ENCODE peak calls at places on chromosomes 6 and 20, in eight cellular contexts. Y, Z, M, X, P, V, D and H are unnamed samples. For H3K4me1, the result is how much of the 10 kb centered on the place peaks cover.

GRCh38 chr6:26322645-26323482 is 42.1 kb upstream of the BTN3A2 start:
- DNase-seq in Y (peak), Z (no peak), M (peak), X (peak), P (peak), V (peak), D (peak), H (peak)

GRCh38 chr6:49087372-49087771 is 375.7 kb downstream of the MMUT start:
- DNase-seq in Y (peak), Z (no peak), M (no peak), X (no peak), P (no peak), V (no peak), D (no peak), H (no peak)

GRCh38 chr6:152594726-152595125 is 42.4 kb downstream of the SYNE1 start:
- DNase-seq in Y (no peak), Z (no peak), M (no peak), X (no peak), P (no peak), V (no peak), D (no peak), H (no peak)

GRCh38 chr6:158938811-158939254 is 61.2 kb downstream of the RSPH3 start:
- DNase-seq in Y (peak), Z (no peak), M (no peak), X (no peak), P (no peak), V (no peak), D (peak), H (peak)

GRCh38 chr6:14283600-14284235 is 166.1 kb downstream of the CD83 start:
- DNase-seq in Y (peak), Z (no peak), M (no peak), X (peak), P (no peak), V (no peak), D (no peak), H (no peak)

GRCh38 chr6:150269857-150270223 is 99.0 kb upstream of the IYD start:
- DNase-seq in Y (no peak), Z (no peak), M (no peak), X (no peak), P (no peak), V (peak), D (no peak), H (no peak)

GRCh38 chr6:169845426-169846285 is 94.2 kb downstream of the ERMARD start:
- DNase-seq in Y (no peak), Z (peak), M (no peak), X (no peak), P (no peak), V (no peak), D (no peak), H (no peak)

GRCh38 chr20:21100590-21101452 is 5.3 kb downstream of the LINC00237 start:
- DNase-seq in Y (peak), Z (no peak), M (no peak), X (no peak), P (no peak), V (peak), D (peak), H (no peak)

GRCh38 chr20:34562643-34563042 is 4.1 kb downstream of the MAP1LC3A start:
- DNase-seq in Y (no peak), Z (no peak), M (no peak), X (no peak), P (no peak), V (peak), D (peak), H (no peak)

GRCh38 chr6:108117427-108118358 is 43.2 kb upstream of the OSTM1 start:
- DNase-seq in Y (no peak), Z (peak), M (no peak), X (peak), P (no peak), V (peak), D (peak), H (peak)

GRCh38 chr20:17320456-17320855 is 93.6 kb downstream of the PCSK2 start:
- DNase-seq in Y (no peak), Z (no peak), M (no peak), X (no peak), P (no peak), V (no peak), D (no peak), H (no peak)

GRCh38 chr6:40779399-40779798 is 192.2 kb upstream of the LRFN2 start:
- DNase-seq in Y (no peak), Z (no peak), M (peak), X (no peak), P (no peak), V (peak), D (no peak), H (no peak)

GRCh38 chr20:41981746-41982145 is 363.6 kb upstream of the CHD6 start:
- DNase-seq in Y (no peak), Z (no peak), M (no peak), X (no peak), P (no peak), V (no peak), D (no peak), H (no peak)

GRCh38 chr6:169189227-169189626 is 64.4 kb downstream of the THBS2 start:
- DNase-seq in Y (no peak), Z (no peak), M (no peak), X (no peak), P (no peak), V (no peak), D (no peak), H (no peak)

GRCh38 chr6:28543671-28544131 is 18.0 kb downstream of the GPX5 start:
- DNase-seq in Y (no peak), Z (no peak), M (no peak), X (peak), P (peak), V (no peak), D (peak), H (no peak)

GRCh38 chr6:113361014-113361645 is 496.0 kb upstream of the MARCKS start:
- DNase-seq in Y (no peak), Z (no peak), M (peak), X (no peak), P (no peak), V (peak), D (no peak), H (no peak)

GRCh38 chr20:23029324-23029723 is 5.8 kb upstream of the SSTR4 start:
- DNase-seq in Y (no peak), Z (no peak), M (no peak), X (no peak), P (no peak), V (no peak), D (no peak), H (no peak)

GRCh38 chr6:54366647-54367327 is 58.5 kb downstream of the TINAG start:
- DNase-seq in Y (peak), Z (no peak), M (no peak), X (no peak), P (no peak), V (peak), D (no peak), H (no peak)

GRCh38 chr20:2706688-2707352 is 14.2 kb downstream of the EBF4 start:
- DNase-seq in Y (no peak), Z (no peak), M (no peak), X (no peak), P (no peak), V (no peak), D (no peak), H (no peak)

GRCh38 chr6:169253341-169253740 is 305 bp downstream of the THBS2 start:
- DNase-seq in Y (no peak), Z (no peak), M (no peak), X (no peak), P (no peak), V (no peak), D (no peak), H (no peak)

GRCh38 chr20:49813305-49813974 is 812 bp downstream of the SLC9A8 start:
- DNase-seq in Y (no peak), Z (no peak), M (no peak), X (no peak), P (no peak), V (no peak), D (no peak), H (no peak)

GRCh38 chr20:14829897-14830296 is 492.5 kb upstream of the FLRT3 start:
- DNase-seq in Y (no peak), Z (no peak), M (no peak), X (no peak), P (no peak), V (no peak), D (no peak), H (no peak)

GRCh38 chr20:48826064-48826463 is 1.7 kb downstream of the PREX1 start:
- DNase-seq in Y (peak), Z (no peak), M (no peak), X (no peak), P (no peak), V (no peak), D (no peak), H (no peak)

GRCh38 chr6:111589366-111589765 is 16.3 kb downstream of the TRAF3IP2 start:
- DNase-seq in Y (no peak), Z (no peak), M (peak), X (no peak), P (no peak), V (peak), D (no peak), H (no peak)

GRCh38 chr6:127854009-127854408 is 46.8 kb downstream of the THEMIS start:
- DNase-seq in Y (peak), Z (no peak), M (no peak), X (no peak), P (no peak), V (no peak), D (no peak), H (no peak)

GRCh38 chr20:1810926-1811620 is 84.1 kb upstream of the SIRPA start:
- DNase-seq in Y (peak), Z (no peak), M (no peak), X (no peak), P (no peak), V (peak), D (no peak), H (no peak)

GRCh38 chr6:2733324-2733723 is 17.4 kb downstream of the MYLK4 start:
- DNase-seq in Y (no peak), Z (peak), M (no peak), X (no peak), P (no peak), V (peak), D (peak), H (peak)

GRCh38 chr6:68031054-68031453 is 604.0 kb upstream of the ADGRB3 start:
- DNase-seq in Y (no peak), Z (no peak), M (no peak), X (no peak), P (no peak), V (no peak), D (no peak), H (no peak)

GRCh38 chr6:90131614-90132423 is 164.8 kb downstream of the BACH2 start:
- DNase-seq in Y (no peak), Z (no peak), M (peak), X (peak), P (no peak), V (peak), D (peak), H (peak)

DNA sequence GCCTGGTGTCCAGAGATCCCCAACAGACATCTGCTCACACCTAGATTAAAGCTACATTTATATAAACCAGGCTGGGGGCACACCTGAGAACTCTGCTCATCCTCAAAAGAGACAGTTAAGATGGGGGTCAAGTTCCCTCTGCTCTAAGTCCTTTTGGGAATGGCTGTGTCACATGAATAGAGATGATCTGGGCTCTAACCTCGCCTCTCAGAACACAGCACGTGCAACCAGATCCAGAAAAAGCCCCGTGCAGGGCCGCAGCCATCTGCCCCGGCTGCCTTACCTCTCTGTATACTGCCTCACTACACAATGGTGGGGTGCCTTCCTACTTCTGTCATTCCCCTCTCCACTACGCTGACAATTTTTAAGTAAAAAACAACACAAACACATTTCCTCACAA is 5.9 kb downstream of the MTCH1 start:
- DNase-seq in Y (no peak), Z (no peak), M (no peak), X (no peak), P (no peak), V (no peak), D (no peak), H (no peak)
- H3K4me1 ChIP-seq in Y (under half), Z (under half), M (under half), X (under half), P (under half), V (under half), D (under half), H (under half)

GRCh38 chr20:64041781-64042771 is 6.1 kb downstream of the C20orf204 start:
- DNase-seq in Y (no peak), Z (no peak), M (no peak), X (no peak), P (no peak), V (no peak), D (no peak), H (no peak)
- H3K4me1 ChIP-seq in Y (under half), Z (under half), M (half or more), X (under half), P (under half), V (under half), D (under half), H (under half)

GRCh38 chr6:33416386-33417126 is 1.4 kb downstream of the CUTA start:
- DNase-seq in Y (no peak), Z (no peak), M (no peak), X (no peak), P (no peak), V (peak), D (no peak), H (no peak)
- H3K4me1 ChIP-seq in Y (under half), Z (under half), M (under half), X (under half), P (half or more), V (under half), D (half or more), H (under half)

GRCh38 chr6:6593876-6594275 is 5.4 kb downstream of the LY86 start:
- DNase-seq in Y (no peak), Z (no peak), M (no peak), X (no peak), P (no peak), V (no peak), D (no peak), H (no peak)
- H3K4me1 ChIP-seq in Y (under half), Z (under half), M (under half), X (under half), P (half or more), V (under half), D (half or more), H (under half)

GRCh38 chr20:46043556-46043955 is 14.5 kb downstream of the SLC12A5 start:
- DNase-seq in Y (no peak), Z (no peak), M (no peak), X (no peak), P (no peak), V (no peak), D (no peak), H (no peak)
- H3K4me1 ChIP-seq in Y (under half), Z (under half), M (under half), X (under half), P (under half), V (under half), D (under half), H (under half)

GRCh38 chr20:3997446-3997845 is 17.9 kb downstream of the RNF24 start:
- DNase-seq in Y (no peak), Z (no peak), M (no peak), X (no peak), P (no peak), V (no peak), D (no peak), H (no peak)

GRCh38 chr20:3995749-3996305 is 19.5 kb downstream of the RNF24 start:
- DNase-seq in Y (no peak), Z (no peak), M (no peak), X (no peak), P (no peak), V (no peak), D (no peak), H (no peak)

GRCh38 chr20:3993109-3993508 is 22.2 kb downstream of the RNF24 start:
- DNase-seq in Y (no peak), Z (no peak), M (no peak), X (no peak), P (no peak), V (no peak), D (no peak), H (no peak)

GRCh38 chr20:3995067-3995748 is 20.1 kb downstream of the RNF24 start:
- DNase-seq in Y (peak), Z (no peak), M (no peak), X (no peak), P (no peak), V (peak), D (peak), H (no peak)

GRCh38 chr20:3994125-3994524 is 21.2 kb downstream of the RNF24 start:
- DNase-seq in Y (no peak), Z (no peak), M (no peak), X (no peak), P (no peak), V (no peak), D (no peak), H (no peak)
- H3K4me1 ChIP-seq in Y (half or more), Z (under half), M (under half), X (under half), P (under half), V (under half), D (under half), H (under half)

DNA sequence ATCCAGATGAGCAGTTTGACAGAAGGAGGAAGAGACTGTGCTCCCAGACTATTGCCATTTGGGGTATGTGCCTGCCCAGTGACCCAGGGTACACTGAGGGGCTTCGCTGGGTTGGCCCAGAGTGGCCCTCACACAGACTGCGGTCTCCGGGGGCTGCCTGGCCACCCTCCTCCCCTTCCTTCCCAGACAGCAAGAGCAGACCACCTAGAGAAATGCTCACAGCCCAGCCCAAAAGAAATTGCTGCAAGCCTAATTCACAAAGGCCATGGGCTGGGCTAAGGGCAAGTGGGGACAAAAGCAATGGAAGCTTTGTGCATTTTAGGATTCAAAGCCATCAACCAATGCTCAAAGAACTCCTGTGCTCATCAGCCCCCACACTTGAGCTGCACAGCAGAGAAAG is 277.6 kb downstream of the CDC5L start:
- DNase-seq in Y (no peak), Z (peak), M (no peak), X (no peak), P (no peak), V (no peak), D (no peak), H (no peak)
- H3K4me1 ChIP-seq in Y (half or more), Z (under half), M (half or more), X (under half), P (under half), V (under half), D (under half), H (under half)

GRCh38 chr20:62837790-62838458 is 21.1 kb downstream of the COL9A3 start:
- DNase-seq in Y (no peak), Z (peak), M (no peak), X (no peak), P (no peak), V (no peak), D (peak), H (peak)
- H3K4me1 ChIP-seq in Y (under half), Z (under half), M (under half), X (under half), P (under half), V (under half), D (under half), H (under half)

GRCh38 chr6:144365176-144365710 is 80.1 kb downstream of the UTRN start:
- DNase-seq in Y (no peak), Z (no peak), M (no peak), X (no peak), P (no peak), V (peak), D (no peak), H (no peak)
- H3K4me1 ChIP-seq in Y (under half), Z (under half), M (under half), X (under half), P (under half), V (under half), D (under half), H (under half)

GRCh38 chr20:25537890-25538289 is 47.4 kb downstream of the NINL start:
- DNase-seq in Y (no peak), Z (no peak), M (no peak), X (no peak), P (no peak), V (no peak), D (no peak), H (no peak)
- H3K4me1 ChIP-seq in Y (under half), Z (under half), M (under half), X (under half), P (under half), V (under half), D (under half), H (under half)